ENCODE peak calls at places on chromosomes 6 and 20, in nine cellular contexts. O, E, R, T, D, L, B, J and I are unnamed samples.

GRCh38 chr6:13165518-13166186 is 162.7 kb downstream of the TBC1D7 start:
- DNase-seq in R (no peak), J (no peak), L (no peak), E (no peak), D (no peak), B (no peak), O (no peak), T (no peak), I (no peak)

GRCh38 chr20:41436679-41437078 is 70.1 kb upstream of the EMILIN3 start:
- DNase-seq in J (no peak), D (peak; percentile 58), R (no peak), L (no peak), O (no peak), B (peak; percentile 57), E (peak; percentile 78), T (no peak), I (no peak)

GRCh38 chr6:24935753-24936152 is at the start of gene RIPOR2:
- DNase-seq in L (no peak), J (no peak), B (no peak), T (peak; percentile 74), E (no peak), D (peak; percentile 23), R (no peak), O (peak; percentile 12), I (no peak)

GRCh38 chr6:63803371-63803770 is 167.8 kb downstream of the PHF3 start:
- DNase-seq in L (no peak), T (no peak), D (no peak), J (no peak), E (no peak), O (no peak), B (no peak), R (no peak), I (no peak)

GRCh38 chr6:148142821-148143220 is 199.8 kb upstream of the SASH1 start:
- DNase-seq in L (no peak), O (no peak), J (no peak), D (no peak), T (no peak), B (no peak), R (no peak), E (no peak), I (no peak)

GRCh38 chr20:33489495-33490022 is 337 bp upstream of the CBFA2T2 start:
- DNase-seq in D (peak; percentile 98), R (peak; percentile 94), J (peak; percentile 100), T (peak; percentile 100), B (peak; percentile 98), L (peak; percentile 99), E (peak; percentile 99), O (peak; percentile 100), I (peak; percentile 93)

GRCh38 chr20:50121858-50122271 is 8.9 kb upstream of the UBE2V1 start:
- DNase-seq in O (no peak), T (no peak), B (peak; percentile 44), J (no peak), L (peak; percentile 66), E (peak; percentile 19), D (no peak), R (no peak), I (no peak)

GRCh38 chr20:45337367-45338120 is 10.7 kb downstream of the SDC4 start:
- DNase-seq in R (peak; percentile 49), T (peak; percentile 74), O (no peak), B (peak; percentile 93), J (peak; percentile 54), E (peak; percentile 94), D (peak; percentile 91), L (no peak), I (no peak)

GRCh38 chr6:160306284-160306683 is 41.9 kb upstream of the SLC22A3 start:
- DNase-seq in R (no peak), E (no peak), L (no peak), B (no peak), J (no peak), O (no peak), T (no peak), D (no peak), I (no peak)

GRCh38 chr20:53390780-53391179 is 202.9 kb downstream of the ZNF217 start:
- DNase-seq in D (no peak), O (no peak), B (no peak), J (no peak), E (no peak), R (no peak), L (no peak), T (no peak), I (no peak)

GRCh38 chr6:151436300-151436699 is 15.6 kb downstream of the RMND1 start:
- DNase-seq in L (no peak), E (no peak), B (no peak), O (no peak), D (no peak), J (no peak), T (no peak), R (no peak), I (no peak)

GRCh38 chr6:6784514-6785162 is 196.1 kb downstream of the LY86 start:
- DNase-seq in J (no peak), T (no peak), R (no peak), B (peak; percentile 7), D (peak; percentile 8), O (no peak), L (no peak), E (peak; percentile 20), I (no peak)

GRCh38 chr6:151340206-151340978 is 51.0 kb downstream of the ZBTB2 start:
- DNase-seq in O (no peak), R (no peak), B (no peak), J (no peak), L (no peak), T (no peak), D (no peak), E (no peak), I (no peak)

GRCh38 chr20:36856196-36856595 is 19.7 kb upstream of the TLDC2 start:
- DNase-seq in D (peak; percentile 73), B (no peak), L (no peak), O (no peak), J (no peak), T (no peak), R (no peak), E (peak; percentile 62), I (no peak)

GRCh38 chr20:41180599-41181333 is 43.4 kb downstream of the PLCG1 start:
- DNase-seq in T (no peak), J (no peak), L (no peak), O (no peak), R (no peak), D (no peak), B (no peak), E (no peak), I (no peak)

GRCh38 chr20:10376271-10377075 is 57.5 kb downstream of the MKKS start:
- DNase-seq in J (no peak), B (peak; percentile 87), E (peak; percentile 27), T (no peak), L (no peak), O (no peak), R (no peak), D (no peak), I (no peak)

GRCh38 chr20:10385850-10386544 is 48.0 kb downstream of the MKKS start:
- DNase-seq in O (no peak), T (no peak), L (no peak), B (no peak), R (no peak), J (no peak), D (peak; percentile 77), E (peak; percentile 85), I (no peak)

GRCh38 chr20:10379761-10380160 is 54.3 kb downstream of the MKKS start:
- DNase-seq in E (no peak), R (no peak), L (no peak), B (no peak), D (no peak), O (no peak), J (no peak), T (no peak), I (no peak)

DNA sequence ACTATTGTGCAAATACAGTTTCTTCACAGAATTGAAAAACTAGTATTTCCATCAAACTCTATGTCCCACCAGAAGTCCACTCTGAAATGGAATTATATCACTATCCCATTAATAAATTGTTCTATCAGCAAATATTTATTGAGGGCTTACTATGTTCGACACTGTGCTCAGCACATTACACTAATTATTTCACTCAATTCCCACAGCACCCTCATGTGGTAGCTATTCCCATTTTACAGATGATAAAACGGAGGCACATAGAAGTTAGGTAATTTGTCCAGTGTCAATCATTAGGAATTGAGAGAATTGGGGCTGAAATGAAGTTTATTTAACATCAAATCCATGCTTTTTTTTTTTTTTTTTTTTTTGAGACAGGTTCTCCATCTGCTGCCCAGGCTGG is 52.5 kb downstream of the MKKS start:
- DNase-seq in O (no peak), B (no peak), L (no peak), R (no peak), J (no peak), E (no peak), T (no peak), D (no peak), I (no peak)
- TF ChIP-seq CTCF in O (no peak), B (peak; percentile 17), L (peak; percentile 43), R (no peak), J (no peak), E (no peak), T (no peak), D (no peak), I (no peak)

GRCh38 chr6:2133718-2134310 is 111.6 kb downstream of the GMDS start:
- DNase-seq in J (no peak), O (no peak), L (no peak), D (no peak), R (no peak), T (no peak), B (no peak), E (no peak), I (no peak)
- TF ChIP-seq CTCF in J (no peak), O (no peak), L (no peak), D (no peak), R (no peak), T (no peak), B (no peak), E (no peak), I (no peak)

GRCh38 chr20:62010551-62011402 is 54.9 kb downstream of the TAF4 start:
- DNase-seq in J (peak; percentile 55), T (no peak), O (peak; percentile 47), E (peak; percentile 64), L (peak; percentile 93), D (peak; percentile 66), R (no peak), B (peak; percentile 61), I (no peak)

GRCh38 chr20:62012631-62013030 is 53.0 kb downstream of the TAF4 start:
- DNase-seq in R (no peak), E (no peak), T (no peak), O (no peak), B (no peak), D (no peak), L (no peak), J (no peak), I (no peak)

GRCh38 chr20:62009869-62010445 is 55.7 kb downstream of the TAF4 start:
- DNase-seq in B (no peak), T (no peak), J (no peak), R (no peak), E (no peak), O (no peak), D (no peak), L (no peak), I (no peak)

GRCh38 chr20:62011403-62011791 is 54.3 kb downstream of the TAF4 start:
- DNase-seq in R (no peak), T (no peak), O (no peak), D (no peak), B (no peak), J (no peak), E (no peak), L (no peak), I (no peak)

GRCh38 chr20:62011938-62012534 is 53.6 kb downstream of the TAF4 start:
- DNase-seq in D (no peak), T (no peak), J (no peak), O (no peak), E (no peak), B (no peak), L (no peak), R (no peak), I (no peak)
- TF ChIP-seq CTCF in D (no peak), T (no peak), J (no peak), O (no peak), E (no peak), B (no peak), L (no peak), R (no peak), I (no peak)

GRCh38 chr20:22491188-22491500 is 93.2 kb downstream of the FOXA2 start:
- DNase-seq in O (no peak), R (no peak), T (no peak), E (no peak), D (no peak), J (no peak), L (no peak), B (no peak), I (no peak)
- TF ChIP-seq CTCF in O (no peak), R (no peak), T (no peak), E (no peak), D (no peak), J (no peak), L (no peak), B (no peak), I (no peak)